ENCODE peak calls at places on chromosomes 11 and 22, in four cellular contexts. One of them, this sample, is unnamed.

GRCh38 chr11:29343465-29344333 is 673.1 kb downstream of the KCNA4 start:
- DNase-seq in stomach: peak; percentile 62
- DNase-seq in psoas muscle: peak; percentile 31
- DNase-seq in A549: peak; percentile 35
- DNase-seq in this sample: peak; percentile 36

GRCh38 chr22:22207845-22208564 is 36.6 kb upstream of the VPREB1 start:
- DNase-seq in stomach: peak; percentile 76
- DNase-seq in psoas muscle: peak; percentile 30
- DNase-seq in A549: peak; percentile 38
- DNase-seq in this sample: peak; percentile 40

GRCh38 chr11:1017269-1018005 is 19.1 kb downstream of the MUC6 start:
- DNase-seq in stomach: peak; percentile 60
- DNase-seq in psoas muscle: no peak
- DNase-seq in A549: peak; percentile 29
- DNase-seq in this sample: no peak

GRCh38 chr11:122695076-122695620 is 39.6 kb downstream of the UBASH3B start:
- DNase-seq in stomach: no peak
- DNase-seq in psoas muscle: no peak
- DNase-seq in A549: no peak
- DNase-seq in this sample: no peak

GRCh38 chr11:72338741-72339140 is 94.8 kb upstream of the PHOX2A start:
- DNase-seq in stomach: no peak
- DNase-seq in psoas muscle: no peak
- DNase-seq in A549: no peak
- DNase-seq in this sample: no peak

GRCh38 chr11:76233936-76234703 is 27.8 kb upstream of the WNT11 start:
- DNase-seq in stomach: no peak
- DNase-seq in psoas muscle: peak; percentile 79
- DNase-seq in A549: no peak
- DNase-seq in this sample: peak; percentile 33

GRCh38 chr11:12137938-12138731 is 27.7 kb downstream of the MICAL2 start:
- DNase-seq in stomach: no peak
- DNase-seq in psoas muscle: no peak
- DNase-seq in A549: no peak
- DNase-seq in this sample: no peak

GRCh38 chr22:20650294-20651207 is 123.4 kb upstream of the SERPIND1 start:
- DNase-seq in stomach: no peak
- DNase-seq in psoas muscle: no peak
- DNase-seq in A549: no peak
- DNase-seq in this sample: no peak

This sample was measured in NCI-H460.